ENCODE peak calls at places on chromosomes 11 and 22, in four cellular contexts. One of them, this sample, is unnamed. For H3K4me1, the result is how much of the 10 kb centered on the place peaks cover.

GRCh38 chr11:72930011-72930410 is 115.8 kb downstream of the ATG16L2 start:
- DNase-seq in GM12878: no peak
- DNase-seq in HepG2: no peak
- DNase-seq in HCT116: no peak
- DNase-seq in this sample: no peak

GRCh38 chr11:111766834-111767142 is 599 bp upstream of the PPP2R1B start:
- DNase-seq in GM12878: no peak
- DNase-seq in HepG2: peak
- DNase-seq in HCT116: no peak
- DNase-seq in this sample: no peak

GRCh38 chr11:19719960-19720359 is 7.3 kb downstream of the NAV2 start:
- DNase-seq in GM12878: no peak
- DNase-seq in HepG2: no peak
- DNase-seq in HCT116: no peak
- DNase-seq in this sample: no peak

GRCh38 chr22:45688606-45689080 is 17.0 kb downstream of the ATXN10 start:
- DNase-seq in GM12878: no peak
- DNase-seq in HepG2: no peak
- DNase-seq in HCT116: peak
- DNase-seq in this sample: no peak

GRCh38 chr11:19959697-19960096 is 200.6 kb downstream of the DBX1 start:
- DNase-seq in GM12878: no peak
- DNase-seq in HepG2: no peak
- DNase-seq in HCT116: no peak
- DNase-seq in this sample: no peak

GRCh38 chr22:43154887-43155536 is 3.7 kb downstream of the TSPO start:
- DNase-seq in GM12878: no peak
- DNase-seq in HepG2: no peak
- DNase-seq in HCT116: no peak
- DNase-seq in this sample: no peak

GRCh38 chr11:75565221-75565814 is 3.3 kb downstream of the SERPINH1 start:
- DNase-seq in GM12878: no peak
- DNase-seq in HepG2: peak
- DNase-seq in HCT116: no peak
- DNase-seq in this sample: no peak

GRCh38 chr11:26830218-26830617 is 108.4 kb upstream of the SLC5A12 start:
- DNase-seq in GM12878: no peak
- DNase-seq in HepG2: no peak
- DNase-seq in HCT116: no peak
- DNase-seq in this sample: no peak

GRCh38 chr11:120061036-120061760 is 76.7 kb downstream of the TRIM29 start:
- DNase-seq in GM12878: no peak
- DNase-seq in HepG2: no peak
- DNase-seq in HCT116: no peak
- DNase-seq in this sample: no peak

GRCh38 chr11:133163463-133164419 is 368.6 kb downstream of the OPCML start:
- DNase-seq in GM12878: peak
- DNase-seq in HepG2: peak
- DNase-seq in HCT116: no peak
- DNase-seq in this sample: peak

GRCh38 chr22:42436402-42436801 is 4.2 kb upstream of the NFAM1 start:
- DNase-seq in GM12878: no peak
- DNase-seq in HepG2: no peak
- DNase-seq in HCT116: no peak
- DNase-seq in this sample: no peak

GRCh38 chr22:17172172-17172833 is 13.2 kb upstream of the HDHD5 start:
- DNase-seq in GM12878: no peak
- DNase-seq in HepG2: no peak
- DNase-seq in HCT116: no peak
- DNase-seq in this sample: no peak

GRCh38 chr22:36544107-36544620 is 15.2 kb upstream of the EIF3D start:
- DNase-seq in GM12878: no peak
- DNase-seq in HepG2: no peak
- DNase-seq in HCT116: no peak
- DNase-seq in this sample: no peak

GRCh38 chr22:50236731-50237409 is 8.0 kb downstream of the TUBGCP6 start:
- DNase-seq in GM12878: no peak
- DNase-seq in HepG2: no peak
- DNase-seq in HCT116: no peak
- DNase-seq in this sample: no peak

GRCh38 chr11:86162257-86162656 is 82.3 kb upstream of the EED start:
- DNase-seq in GM12878: no peak
- DNase-seq in HepG2: no peak
- DNase-seq in HCT116: no peak
- DNase-seq in this sample: peak

GRCh38 chr22:27283714-27284113 is 517.8 kb downstream of the MN1 start:
- DNase-seq in GM12878: no peak
- DNase-seq in HepG2: no peak
- DNase-seq in HCT116: peak
- DNase-seq in this sample: no peak

GRCh38 chr22:26904483-26904882 is 247.1 kb downstream of the MIAT start:
- DNase-seq in GM12878: no peak
- DNase-seq in HepG2: no peak
- DNase-seq in HCT116: no peak
- DNase-seq in this sample: no peak

GRCh38 chr22:42301072-42301741 is 30.8 kb upstream of the TCF20 start:
- DNase-seq in GM12878: no peak
- DNase-seq in HepG2: no peak
- DNase-seq in HCT116: no peak
- DNase-seq in this sample: no peak

GRCh38 chr11:32830796-32831195 is 1.1 kb downstream of the PRRG4 start:
- DNase-seq in GM12878: no peak
- DNase-seq in HepG2: no peak
- DNase-seq in HCT116: no peak
- DNase-seq in this sample: no peak

GRCh38 chr11:70076461-70076931 is 1.6 kb upstream of the ANO1 start:
- DNase-seq in GM12878: no peak
- DNase-seq in HepG2: no peak
- DNase-seq in HCT116: no peak
- DNase-seq in this sample: no peak

GRCh38 chr11:85945296-85945695 is 90.1 kb downstream of the CCDC83 start:
- DNase-seq in GM12878: no peak
- DNase-seq in HepG2: no peak
- DNase-seq in HCT116: no peak
- DNase-seq in this sample: no peak

GRCh38 chr22:37566903-37567798 is 6.9 kb downstream of the CDC42EP1 start:
- DNase-seq in GM12878: peak
- DNase-seq in HepG2: peak
- DNase-seq in HCT116: peak
- DNase-seq in this sample: peak

GRCh38 chr22:44192098-44192810 is 11.5 kb downstream of the PARVG start:
- DNase-seq in GM12878: no peak
- DNase-seq in HepG2: no peak
- DNase-seq in HCT116: peak
- DNase-seq in this sample: peak

GRCh38 chr22:27745154-27745553 is 56.4 kb downstream of the MN1 start:
- DNase-seq in GM12878: no peak
- DNase-seq in HepG2: no peak
- DNase-seq in HCT116: no peak
- DNase-seq in this sample: no peak

GRCh38 chr11:67629386-67630229 is at the start of gene NUDT8:
- DNase-seq in GM12878: peak
- DNase-seq in HepG2: peak
- DNase-seq in HCT116: peak
- DNase-seq in this sample: no peak

GRCh38 chr11:116217441-116217840 is 555.3 kb downstream of the BUD13 start:
- DNase-seq in GM12878: no peak
- DNase-seq in HepG2: no peak
- DNase-seq in HCT116: no peak
- DNase-seq in this sample: no peak

DNA sequence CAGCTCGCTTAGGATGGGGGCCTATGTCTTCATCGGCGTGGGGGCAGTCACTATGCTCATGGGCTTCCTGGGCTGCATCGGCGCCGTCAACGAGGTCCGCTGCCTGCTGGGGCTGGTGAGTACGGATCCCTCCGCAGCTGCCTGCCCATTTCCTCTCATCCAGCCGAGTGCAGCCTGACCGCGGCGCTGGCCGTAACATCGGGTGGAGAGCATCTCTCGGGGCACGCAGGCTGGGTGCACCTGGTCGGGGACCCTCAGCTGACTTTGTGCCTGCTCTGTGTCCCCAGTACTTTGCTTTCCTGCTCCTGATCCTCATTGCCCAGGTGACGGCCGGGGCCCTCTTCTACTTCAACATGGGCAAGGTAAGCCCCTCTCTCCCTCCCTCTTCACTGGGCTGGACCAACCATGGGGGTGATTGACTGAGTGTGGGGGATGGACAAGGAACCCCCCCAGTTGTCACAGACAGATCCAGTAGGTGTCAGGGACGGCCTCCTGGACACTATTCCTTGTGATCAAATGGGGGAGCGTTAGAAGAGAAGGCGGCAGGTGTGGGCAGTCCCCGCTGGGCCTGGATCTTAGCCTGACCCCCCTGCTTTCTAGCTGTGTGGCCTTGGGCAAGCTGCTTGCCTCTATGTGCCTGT is 39.7 kb downstream of the CD82 start:
- DNase-seq in GM12878: no peak
- DNase-seq in HepG2: no peak
- DNase-seq in HCT116: no peak
- DNase-seq in this sample: no peak
- H3K4me1 ChIP-seq in GM12878: half or more
- H3K4me1 ChIP-seq in HepG2: under half
- H3K4me1 ChIP-seq in HCT116: under half
- H3K4me1 ChIP-seq in this sample: under half

DNA sequence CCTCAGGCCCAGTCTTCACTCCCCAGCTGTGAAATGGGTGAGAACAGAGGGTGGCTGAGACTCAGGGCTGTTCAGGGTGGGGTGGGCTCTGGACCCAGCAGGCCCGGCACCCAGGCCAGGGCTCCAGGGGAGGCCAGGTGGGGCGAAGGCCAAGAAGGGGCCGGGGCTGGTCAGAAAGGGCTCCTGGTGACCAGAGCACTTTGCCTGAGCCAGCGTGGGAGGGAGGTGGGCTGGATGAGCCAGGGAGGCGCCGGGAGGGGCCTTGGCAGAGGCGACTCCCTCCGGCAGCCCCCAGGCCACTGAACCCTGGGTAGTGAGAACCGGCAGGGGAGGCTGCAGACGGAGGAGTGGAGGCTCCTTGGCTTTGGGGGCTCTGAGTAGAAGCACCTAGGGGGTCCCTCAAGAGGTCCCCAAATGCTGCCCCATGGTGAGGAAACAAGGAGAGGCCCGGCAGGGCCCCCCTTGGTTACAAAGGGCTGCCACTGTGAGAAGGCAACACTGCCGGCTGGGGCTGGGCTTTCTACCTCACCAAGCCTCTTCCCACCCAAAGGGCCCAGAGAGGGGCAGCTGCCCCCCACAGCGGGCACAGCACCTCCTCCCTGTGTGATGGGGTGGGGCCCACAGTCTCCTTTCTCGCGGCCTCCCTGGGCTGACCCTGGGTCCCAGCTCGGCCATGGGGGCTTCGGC is 17.1 kb downstream of the PRR33 start:
- DNase-seq in GM12878: no peak
- DNase-seq in HepG2: no peak
- DNase-seq in HCT116: no peak
- DNase-seq in this sample: no peak
- TF ChIP-seq YY1 in GM12878: no peak
- TF ChIP-seq YY1 in HepG2: no peak
- TF ChIP-seq YY1 in HCT116: no peak
- TF ChIP-seq YY1 in this sample: no peak

DNA sequence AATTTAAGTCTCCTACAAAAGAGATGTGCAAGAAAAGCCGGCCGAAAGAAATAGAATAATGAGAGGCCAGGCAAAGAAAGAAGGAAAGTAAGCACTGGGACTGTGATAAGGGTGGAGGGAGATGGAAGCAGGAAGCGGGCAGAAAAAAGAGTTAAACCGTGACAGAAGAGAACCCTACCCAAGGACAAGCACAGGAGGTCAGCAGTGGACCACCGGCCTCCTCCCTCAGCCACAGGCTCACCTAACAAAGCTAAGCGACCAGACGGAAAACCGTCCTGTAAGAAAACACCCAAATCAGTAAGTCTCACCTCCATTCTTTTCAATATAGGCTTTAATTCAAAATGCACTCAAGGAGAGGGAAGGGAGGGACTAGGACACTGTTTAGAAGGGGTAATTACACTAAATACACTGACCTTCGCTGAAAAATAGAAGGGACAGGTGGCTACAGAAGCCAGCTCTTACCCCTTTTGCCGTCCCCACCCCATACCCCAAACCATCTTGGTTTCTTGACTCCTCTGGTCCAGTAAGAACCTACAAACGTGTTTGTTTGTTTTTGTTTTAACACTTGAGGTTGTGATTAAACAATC is 1.9 kb downstream of the FAM181B start:
- DNase-seq in GM12878: no peak
- DNase-seq in HepG2: no peak
- DNase-seq in HCT116: no peak
- DNase-seq in this sample: no peak
- TF ChIP-seq ZNF274 in GM12878: no peak
- TF ChIP-seq ZNF274 in HepG2: no peak
- TF ChIP-seq ZNF274 in HCT116: no peak
- TF ChIP-seq ZNF274 in this sample: no peak

GRCh38 chr11:65382036-65382803 is at the start of gene SLC25A45:
- DNase-seq in GM12878: peak
- DNase-seq in HepG2: peak
- DNase-seq in HCT116: peak
- DNase-seq in this sample: peak
- H3K4me1 ChIP-seq in GM12878: half or more
- H3K4me1 ChIP-seq in HepG2: half or more
- H3K4me1 ChIP-seq in HCT116: half or more
- H3K4me1 ChIP-seq in this sample: under half

DNA sequence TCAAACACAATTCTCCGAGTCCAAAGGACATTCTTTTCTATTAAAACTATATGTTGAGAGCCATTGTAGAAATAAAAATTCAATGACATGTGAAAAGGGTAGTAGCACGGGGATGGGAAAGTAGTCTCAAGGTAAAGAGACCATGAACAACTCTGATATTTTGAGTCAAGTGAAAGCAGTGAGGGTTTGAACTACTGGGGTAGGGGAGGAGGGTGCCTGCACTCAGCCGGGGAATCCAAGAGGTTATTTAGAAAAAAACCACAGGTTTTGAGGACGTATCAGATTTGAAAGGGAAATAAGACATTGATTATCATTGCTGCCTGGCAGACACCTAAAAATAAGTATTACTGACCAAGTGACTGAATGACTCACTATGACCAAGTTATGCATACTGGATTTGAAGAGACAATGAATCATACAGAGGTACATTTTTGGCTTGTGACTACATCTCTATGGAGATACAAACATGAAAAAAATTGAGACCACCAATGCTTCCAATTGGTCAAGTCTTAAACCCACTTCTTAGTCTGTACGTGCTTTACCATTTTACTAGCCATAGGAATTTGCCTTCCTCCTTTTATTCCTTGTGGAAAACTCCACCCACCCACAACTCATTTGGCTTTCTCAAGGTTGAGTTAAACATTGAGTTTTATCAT is 2.2 kb upstream of the OR52H1 start:
- DNase-seq in GM12878: peak
- DNase-seq in HepG2: no peak
- DNase-seq in HCT116: peak
- DNase-seq in this sample: no peak
- TF ChIP-seq YY1 in GM12878: no peak
- TF ChIP-seq YY1 in HepG2: no peak
- TF ChIP-seq YY1 in HCT116: no peak
- TF ChIP-seq YY1 in this sample: no peak